ENCODE peak calls at places on chromosomes 3 and 15, in seven cellular contexts. C is adrenal gland, Q is Peyer's patch, N is A549, I is heart left ventricle, G is testis, O is uterus. M is an unnamed sample.

GRCh38 chr3:99532246-99532645 is 106.1 kb upstream of the COL8A1 start:
- DNase-seq in C (peak; percentile 42), Q (no peak), N (peak; percentile 61), I (peak; percentile 41), G (peak; percentile 76), O (peak; percentile 18), M (no peak)

GRCh38 chr15:49876401-49877038 is 242.5 kb downstream of the ATP8B4 start:
- DNase-seq in C (no peak), Q (no peak), N (peak; percentile 37), I (no peak), G (peak; percentile 46), O (peak; percentile 48), M (peak; percentile 27)

GRCh38 chr15:33034588-33034987 is 159.9 kb downstream of the FMN1 start:
- DNase-seq in C (no peak), Q (no peak), N (no peak), I (no peak), G (no peak), O (no peak), M (no peak)

GRCh38 chr3:171192176-171192854 is 165.8 kb upstream of the SLC2A2 start:
- DNase-seq in C (no peak), Q (no peak), N (peak; percentile 42), I (no peak), G (no peak), O (no peak), M (no peak)

GRCh38 chr3:189132125-189132744 is 39.5 kb upstream of the TPRG1 start:
- DNase-seq in C (peak; percentile 58), Q (peak; percentile 51), N (peak; percentile 22), I (peak; percentile 13), G (no peak), O (peak; percentile 56), M (no peak)

GRCh38 chr3:135896613-135897012 is 68.9 kb upstream of the PPP2R3A start:
- DNase-seq in C (no peak), Q (no peak), N (no peak), I (no peak), G (no peak), O (no peak), M (no peak)

GRCh38 chr15:31263751-31264533 is 62.7 kb upstream of the KLF13 start:
- DNase-seq in C (peak; percentile 72), Q (peak; percentile 84), N (no peak), I (peak; percentile 70), G (peak; percentile 49), O (no peak), M (peak; percentile 44)

GRCh38 chr15:48250640-48251076 is 44.6 kb downstream of the SLC12A1 start:
- DNase-seq in C (peak; percentile 56), Q (no peak), N (peak; percentile 67), I (peak; percentile 9), G (peak; percentile 49), O (no peak), M (no peak)

GRCh38 chr15:25169318-25169717 is 214.5 kb downstream of the SNRPN start:
- DNase-seq in C (no peak), Q (peak; percentile 5), N (no peak), I (no peak), G (no peak), O (no peak), M (no peak)

GRCh38 chr3:50167069-50167781 is 12.1 kb downstream of the SEMA3F start:
- DNase-seq in C (no peak), Q (no peak), N (no peak), I (no peak), G (no peak), O (no peak), M (no peak)

DNA sequence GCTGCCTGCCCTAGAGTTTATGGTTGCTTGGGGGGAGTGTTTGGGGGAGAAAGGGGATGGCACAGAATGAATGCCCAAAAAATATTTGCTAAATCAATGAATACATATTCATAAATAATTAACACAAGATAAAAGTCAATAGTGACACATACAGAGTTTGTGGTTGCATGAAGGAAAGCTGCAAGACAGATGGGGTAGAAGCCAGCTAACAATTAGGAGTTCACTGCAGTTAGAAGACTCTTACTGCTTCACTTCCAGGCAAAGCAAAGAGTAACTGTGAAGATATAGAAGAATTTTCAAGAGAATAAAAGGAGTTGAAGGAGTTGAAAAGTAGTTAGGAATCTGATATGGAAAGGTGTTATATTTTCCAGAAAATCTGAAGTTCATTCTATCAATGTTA is 72.4 kb downstream of the ZNF280D start:
- DNase-seq in C (no peak), Q (no peak), N (no peak), I (no peak), G (no peak), O (no peak), M (no peak)
- TF ChIP-seq POLR2A in C (no peak), Q (no peak), N (no peak), I (no peak), G (no peak), O (no peak), M (no peak)

DNA sequence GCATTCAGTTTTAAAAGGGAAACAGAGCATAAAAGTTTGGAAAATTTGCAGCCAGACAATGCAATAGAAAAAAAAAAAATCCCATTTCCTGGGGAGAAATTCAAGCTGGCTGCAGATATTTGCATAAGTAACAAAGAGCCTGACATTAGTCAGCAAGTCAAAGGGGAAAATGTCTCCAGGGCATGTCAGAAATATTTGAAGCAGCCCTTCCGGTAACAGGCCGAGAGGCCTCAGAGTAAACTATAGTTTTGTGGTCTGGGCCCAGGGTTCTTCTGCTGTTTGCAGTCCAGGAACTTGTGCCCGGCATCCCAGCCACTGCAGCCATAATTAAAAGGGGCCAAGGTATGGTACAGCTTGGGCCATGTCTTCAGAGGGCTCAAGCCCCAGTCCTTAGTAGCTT is 411.6 kb upstream of the BCHE start:
- DNase-seq in C (no peak), Q (no peak), N (no peak), I (no peak), G (no peak), O (no peak), M (no peak)
- TF ChIP-seq POLR2A in C (no peak), Q (no peak), N (no peak), I (no peak), G (no peak), O (no peak), M (no peak)

GRCh38 chr3:49032646-49033304 is 3.6 kb upstream of the IMPDH2 start:
- DNase-seq in C (peak; percentile 53), Q (no peak), N (no peak), I (no peak), G (no peak), O (no peak), M (no peak)
- TF ChIP-seq POLR2A in C (no peak), Q (no peak), N (no peak), I (no peak), G (no peak), O (no peak), M (no peak)

DNA sequence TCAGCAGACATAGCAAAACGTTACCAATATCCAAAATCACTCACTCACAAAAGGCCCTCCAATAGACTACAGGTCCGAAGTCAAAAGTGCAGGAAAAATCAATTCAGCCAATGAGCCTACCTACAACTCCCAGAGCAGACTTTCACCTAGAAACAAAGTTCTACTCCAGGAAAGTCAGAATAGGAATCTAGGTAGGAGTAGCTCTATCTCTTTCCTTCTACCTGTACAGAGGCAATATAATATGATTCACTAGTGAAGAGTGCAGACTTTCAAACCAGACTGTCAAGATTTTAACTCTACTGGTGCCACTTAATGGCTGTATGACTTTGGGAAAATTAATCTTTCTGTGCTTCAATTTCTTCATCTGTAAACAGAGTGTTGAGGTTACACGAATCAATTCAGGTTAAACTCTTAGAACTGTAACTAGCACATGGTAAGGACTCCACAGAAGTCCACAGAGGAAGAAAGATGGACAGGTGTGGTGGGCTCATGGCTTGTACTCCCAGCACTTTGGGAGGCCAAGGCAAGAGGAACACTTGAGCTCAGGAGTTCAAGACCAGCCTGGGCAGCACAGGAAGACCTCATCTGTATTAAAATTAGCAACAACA is 9.4 kb downstream of the DCUN1D1 start:
- DNase-seq in C (no peak), Q (no peak), N (no peak), I (no peak), G (no peak), O (no peak), M (no peak)
- TF ChIP-seq POLR2A in C (no peak), Q (no peak), N (no peak), I (no peak), G (no peak), O (no peak), M (no peak)

GRCh38 chr3:180707921-180708320 is 28.6 kb upstream of the CCDC39 start:
- DNase-seq in C (no peak), Q (no peak), N (no peak), I (no peak), G (no peak), O (no peak), M (no peak)
- TF ChIP-seq POLR2A in C (no peak), Q (no peak), N (no peak), I (no peak), G (no peak), O (no peak), M (no peak)